ENCODE peak calls at places on chromosome 9, in five cellular contexts. G is A549, V is AG09309, W is midbrain, Z is NCI-H460. L is an unnamed sample.

GRCh38 chr9:134768332-134769083 is 112.1 kb upstream of the FCN2 start:
- DNase-seq in V (no peak), W (no peak), G (no peak), Z (no peak), L (peak; percentile 71)

GRCh38 chr9:76433851-76434250 is 25.1 kb upstream of the GCNT1 start:
- DNase-seq in Z (no peak), V (no peak), G (no peak), W (no peak), L (no peak)

GRCh38 chr9:124260769-124261603 is 3.2 kb downstream of the NEK6 start:
- DNase-seq in G (peak; percentile 67), W (no peak), Z (no peak), V (no peak), L (no peak)

GRCh38 chr9:4566806-4567205 is 76.5 kb downstream of the SLC1A1 start:
- DNase-seq in Z (no peak), G (no peak), W (peak; percentile 15), V (no peak), L (no peak)

GRCh38 chr9:81318571-81318970 is 370.8 kb downstream of the TLE1 start:
- DNase-seq in G (peak; percentile 36), W (no peak), Z (no peak), V (peak; percentile 18), L (no peak)

GRCh38 chr9:127611796-127612790 is at the start of gene STXBP1:
- DNase-seq in G (peak; percentile 84), W (peak; percentile 93), Z (peak; percentile 85), V (no peak), L (peak; percentile 91)

GRCh38 chr9:105385372-105385985 is 62.4 kb upstream of the FSD1L start:
- DNase-seq in V (no peak), W (peak; percentile 32), Z (no peak), G (no peak), L (peak; percentile 54)

GRCh38 chr9:136985853-136986252 is 3.1 kb downstream of the LCNL1 start:
- DNase-seq in Z (no peak), W (no peak), G (no peak), V (no peak), L (no peak)

GRCh38 chr9:114275246-114275994 is 47.5 kb upstream of the ORM1 start:
- DNase-seq in Z (no peak), V (no peak), G (no peak), W (no peak), L (peak; percentile 13)

GRCh38 chr9:19967567-19968459 is 179.0 kb upstream of the SLC24A2 start:
- DNase-seq in G (no peak), V (no peak), Z (no peak), W (no peak), L (no peak)

GRCh38 chr9:109856785-109857184 is 76.8 kb downstream of the PALM2AKAP2 start:
- DNase-seq in G (no peak), Z (no peak), V (no peak), W (peak; percentile 93), L (peak; percentile 27)

GRCh38 chr9:132410642-132411041 is 631 bp downstream of the CFAP77 start:
- DNase-seq in W (no peak), V (no peak), Z (no peak), G (no peak), L (no peak)

GRCh38 chr9:74960548-74960947 is 7.8 kb upstream of the C9orf40 start:
- DNase-seq in Z (peak; percentile 64), G (peak; percentile 21), W (no peak), V (peak; percentile 64), L (no peak)

GRCh38 chr9:88236531-88237453 is 98.5 kb upstream of the SPATA31C2 start:
- DNase-seq in V (no peak), G (no peak), W (peak; percentile 56), Z (no peak), L (peak; percentile 48)

GRCh38 chr9:135519179-135519971 is 1.9 kb upstream of the LCN1 start:
- DNase-seq in Z (peak; percentile 82), V (no peak), W (no peak), G (no peak), L (no peak)

GRCh38 chr9:134647359-134648115 is 5.9 kb downstream of the COL5A1 start:
- DNase-seq in V (no peak), W (no peak), G (no peak), Z (no peak), L (peak; percentile 24)

GRCh38 chr9:84969084-84969483 is 299.6 kb downstream of the NTRK2 start:
- DNase-seq in Z (no peak), W (no peak), G (no peak), V (no peak), L (no peak)

GRCh38 chr9:123642291-123643278 is 286.6 kb downstream of the CRB2 start:
- DNase-seq in W (peak; percentile 71), G (no peak), Z (no peak), V (no peak), L (peak; percentile 31)

GRCh38 chr9:87382902-87383301 is 114.8 kb upstream of the DAPK1 start:
- DNase-seq in G (no peak), W (no peak), Z (peak; percentile 7), V (peak; percentile 74), L (no peak)

GRCh38 chr9:104858271-104858670 is 69.7 kb downstream of the ABCA1 start:
- DNase-seq in Z (no peak), G (no peak), V (peak; percentile 55), W (no peak), L (no peak)

GRCh38 chr9:27591093-27591492 is 17.8 kb upstream of the C9orf72 start:
- DNase-seq in G (no peak), V (no peak), W (no peak), Z (peak; percentile 24), L (no peak)

GRCh38 chr9:136078498-136079011 is 16.5 kb downstream of the NACC2 start:
- DNase-seq in Z (no peak), V (no peak), W (no peak), G (no peak), L (no peak)

GRCh38 chr9:127096208-127096607 is 26.2 kb downstream of the ANGPTL2 start:
- DNase-seq in V (no peak), Z (no peak), W (no peak), G (no peak), L (no peak)

GRCh38 chr9:83257937-83258336 is 195.0 kb upstream of the RASEF start:
- DNase-seq in G (no peak), V (no peak), Z (no peak), W (no peak), L (no peak)

GRCh38 chr9:116671605-116672004 is 15.5 kb upstream of the TRIM32 start:
- DNase-seq in V (no peak), Z (no peak), W (no peak), G (no peak), L (no peak)

GRCh38 chr9:37412431-37413151 is 9.9 kb upstream of the GRHPR start:
- DNase-seq in V (peak; percentile 73), Z (no peak), W (no peak), G (no peak), L (no peak)

GRCh38 chr9:135480071-135480941 is 724 bp downstream of the PPP1R26 start:
- DNase-seq in G (peak; percentile 50), Z (no peak), V (no peak), W (peak; percentile 5), L (no peak)

L was measured in uterus.